ENCODE peak calls at places on chromosomes 13 and 19, in six cellular contexts. One of them, this sample, is unnamed.

GRCh38 chr19:17468302-17469091 is 1.8 kb upstream of the SLC27A1 start:
- DNase-seq in hepatocyte: no peak
- DNase-seq in H9: no peak
- DNase-seq in fibroblast of lung: peak
- DNase-seq in mammary epithelial cell: peak
- DNase-seq in neuronal stem cell: no peak
- DNase-seq in this sample: no peak

GRCh38 chr13:114007566-114007965 is 33.7 kb upstream of the C13orf46 start:
- DNase-seq in fibroblast of lung: no peak
- DNase-seq in neuronal stem cell: no peak
- DNase-seq in mammary epithelial cell: no peak
- DNase-seq in H9: no peak
- DNase-seq in hepatocyte: no peak
- DNase-seq in this sample: no peak

GRCh38 chr19:57813919-57814504 is 701 bp downstream of the ZNF552 start:
- DNase-seq in hepatocyte: peak
- DNase-seq in mammary epithelial cell: peak
- DNase-seq in H9: no peak
- DNase-seq in neuronal stem cell: no peak
- DNase-seq in fibroblast of lung: no peak
- DNase-seq in this sample: peak

GRCh38 chr13:113759525-113760137 is 605 bp downstream of the TMEM255B start:
- DNase-seq in neuronal stem cell: peak
- DNase-seq in mammary epithelial cell: peak
- DNase-seq in hepatocyte: no peak
- DNase-seq in H9: no peak
- DNase-seq in fibroblast of lung: no peak
- DNase-seq in this sample: peak

GRCh38 chr13:75368167-75368566 is 113.8 kb downstream of the TBC1D4 start:
- DNase-seq in mammary epithelial cell: peak
- DNase-seq in hepatocyte: peak
- DNase-seq in fibroblast of lung: peak
- DNase-seq in H9: no peak
- DNase-seq in neuronal stem cell: no peak
- DNase-seq in this sample: peak

GRCh38 chr13:21230516-21230915 is 54.1 kb downstream of the MRPL57 start:
- DNase-seq in neuronal stem cell: no peak
- DNase-seq in hepatocyte: no peak
- DNase-seq in H9: no peak
- DNase-seq in fibroblast of lung: no peak
- DNase-seq in mammary epithelial cell: no peak
- DNase-seq in this sample: no peak

GRCh38 chr13:37797606-37798005 is 72.0 kb downstream of the TRPC4 start:
- DNase-seq in fibroblast of lung: peak
- DNase-seq in H9: no peak
- DNase-seq in hepatocyte: no peak
- DNase-seq in neuronal stem cell: no peak
- DNase-seq in mammary epithelial cell: no peak
- DNase-seq in this sample: no peak

GRCh38 chr13:77919351-77920294 is 992 bp upstream of the EDNRB start:
- DNase-seq in fibroblast of lung: peak
- DNase-seq in mammary epithelial cell: no peak
- DNase-seq in neuronal stem cell: peak
- DNase-seq in hepatocyte: peak
- DNase-seq in H9: peak
- DNase-seq in this sample: no peak

GRCh38 chr13:98200211-98200878 is 23.3 kb upstream of the RNF113B start:
- DNase-seq in fibroblast of lung: no peak
- DNase-seq in hepatocyte: no peak
- DNase-seq in neuronal stem cell: no peak
- DNase-seq in mammary epithelial cell: no peak
- DNase-seq in H9: peak
- DNase-seq in this sample: no peak

GRCh38 chr19:55549500-55550320 is 4.4 kb upstream of the SBK3 start:
- DNase-seq in hepatocyte: peak
- DNase-seq in fibroblast of lung: peak
- DNase-seq in mammary epithelial cell: peak
- DNase-seq in H9: peak
- DNase-seq in neuronal stem cell: peak
- DNase-seq in this sample: peak

GRCh38 chr19:46000497-46001246 is 5.4 kb downstream of the CCDC61 start:
- DNase-seq in hepatocyte: peak
- DNase-seq in neuronal stem cell: peak
- DNase-seq in H9: peak
- DNase-seq in fibroblast of lung: no peak
- DNase-seq in mammary epithelial cell: no peak
- DNase-seq in this sample: no peak

GRCh38 chr19:11658954-11659353 is 61.7 kb downstream of the ZNF627 start:
- DNase-seq in mammary epithelial cell: no peak
- DNase-seq in hepatocyte: no peak
- DNase-seq in neuronal stem cell: no peak
- DNase-seq in fibroblast of lung: no peak
- DNase-seq in H9: no peak
- DNase-seq in this sample: no peak

GRCh38 chr19:29410974-29411615 is 114.7 kb upstream of the VSTM2B start:
- DNase-seq in mammary epithelial cell: no peak
- DNase-seq in fibroblast of lung: no peak
- DNase-seq in H9: no peak
- DNase-seq in hepatocyte: no peak
- DNase-seq in neuronal stem cell: no peak
- DNase-seq in this sample: no peak

GRCh38 chr19:8137425-8137824 is 12.0 kb downstream of the FBN3 start:
- DNase-seq in hepatocyte: no peak
- DNase-seq in H9: no peak
- DNase-seq in fibroblast of lung: no peak
- DNase-seq in neuronal stem cell: no peak
- DNase-seq in mammary epithelial cell: no peak
- DNase-seq in this sample: no peak

GRCh38 chr19:38900816-38901215 is 1.0 kb downstream of the NFKBIB start:
- DNase-seq in mammary epithelial cell: no peak
- DNase-seq in neuronal stem cell: no peak
- DNase-seq in H9: no peak
- DNase-seq in fibroblast of lung: no peak
- DNase-seq in hepatocyte: no peak
- DNase-seq in this sample: no peak

GRCh38 chr13:56755181-56755580 is 385.5 kb upstream of the PRR20A start:
- DNase-seq in neuronal stem cell: no peak
- DNase-seq in mammary epithelial cell: no peak
- DNase-seq in hepatocyte: peak
- DNase-seq in fibroblast of lung: no peak
- DNase-seq in H9: no peak
- DNase-seq in this sample: peak

GRCh38 chr19:23996549-23996948 is 81.9 kb downstream of the ZNF726 start:
- DNase-seq in neuronal stem cell: no peak
- DNase-seq in H9: peak
- DNase-seq in hepatocyte: no peak
- DNase-seq in mammary epithelial cell: no peak
- DNase-seq in fibroblast of lung: no peak
- DNase-seq in this sample: peak

GRCh38 chr19:2032296-2032941 is 16.9 kb upstream of the BTBD2 start:
- DNase-seq in hepatocyte: peak
- DNase-seq in neuronal stem cell: no peak
- DNase-seq in mammary epithelial cell: peak
- DNase-seq in H9: peak
- DNase-seq in fibroblast of lung: peak
- DNase-seq in this sample: peak

GRCh38 chr19:2952953-2953481 is 8.2 kb upstream of the ZNF77 start:
- DNase-seq in fibroblast of lung: peak
- DNase-seq in mammary epithelial cell: peak
- DNase-seq in neuronal stem cell: no peak
- DNase-seq in H9: no peak
- DNase-seq in hepatocyte: peak
- DNase-seq in this sample: peak

GRCh38 chr13:26477681-26478080 is 79.8 kb upstream of the WASF3 start:
- DNase-seq in hepatocyte: no peak
- DNase-seq in fibroblast of lung: no peak
- DNase-seq in mammary epithelial cell: no peak
- DNase-seq in H9: no peak
- DNase-seq in neuronal stem cell: no peak
- DNase-seq in this sample: no peak

GRCh38 chr19:16739546-16739945 is 19.9 kb downstream of the NWD1 start:
- DNase-seq in H9: peak
- DNase-seq in mammary epithelial cell: no peak
- DNase-seq in neuronal stem cell: no peak
- DNase-seq in fibroblast of lung: no peak
- DNase-seq in hepatocyte: no peak
- DNase-seq in this sample: no peak

GRCh38 chr13:50127017-50127725 is 111.9 kb downstream of the KCNRG start:
- DNase-seq in hepatocyte: peak
- DNase-seq in fibroblast of lung: peak
- DNase-seq in mammary epithelial cell: no peak
- DNase-seq in neuronal stem cell: peak
- DNase-seq in H9: peak
- DNase-seq in this sample: no peak

GRCh38 chr19:14632286-14632685 is 42.4 kb downstream of the ADGRE3 start:
- DNase-seq in hepatocyte: no peak
- DNase-seq in neuronal stem cell: no peak
- DNase-seq in fibroblast of lung: no peak
- DNase-seq in mammary epithelial cell: peak
- DNase-seq in H9: peak
- DNase-seq in this sample: peak

GRCh38 chr13:40187324-40187795 is 479.1 kb downstream of the FOXO1 start:
- DNase-seq in neuronal stem cell: no peak
- DNase-seq in fibroblast of lung: no peak
- DNase-seq in mammary epithelial cell: no peak
- DNase-seq in hepatocyte: no peak
- DNase-seq in H9: peak
- DNase-seq in this sample: no peak

GRCh38 chr13:35996360-35996759 is 134.8 kb downstream of the DCLK1 start:
- DNase-seq in H9: no peak
- DNase-seq in mammary epithelial cell: no peak
- DNase-seq in neuronal stem cell: no peak
- DNase-seq in hepatocyte: no peak
- DNase-seq in fibroblast of lung: no peak
- DNase-seq in this sample: no peak

GRCh38 chr13:44281252-44282000 is 92.2 kb upstream of the SERP2 start:
- DNase-seq in hepatocyte: no peak
- DNase-seq in fibroblast of lung: peak
- DNase-seq in H9: no peak
- DNase-seq in neuronal stem cell: no peak
- DNase-seq in mammary epithelial cell: no peak
- DNase-seq in this sample: no peak

GRCh38 chr13:44280461-44280860 is 93.2 kb upstream of the SERP2 start:
- DNase-seq in mammary epithelial cell: peak
- DNase-seq in neuronal stem cell: no peak
- DNase-seq in fibroblast of lung: peak
- DNase-seq in H9: no peak
- DNase-seq in hepatocyte: no peak
- DNase-seq in this sample: peak

GRCh38 chr13:44277459-44277858 is 96.2 kb upstream of the SERP2 start:
- DNase-seq in neuronal stem cell: no peak
- DNase-seq in hepatocyte: no peak
- DNase-seq in mammary epithelial cell: no peak
- DNase-seq in H9: no peak
- DNase-seq in fibroblast of lung: no peak
- DNase-seq in this sample: no peak

GRCh38 chr13:44276061-44276460 is 97.6 kb upstream of the SERP2 start:
- DNase-seq in mammary epithelial cell: no peak
- DNase-seq in H9: no peak
- DNase-seq in hepatocyte: no peak
- DNase-seq in fibroblast of lung: no peak
- DNase-seq in neuronal stem cell: no peak
- DNase-seq in this sample: no peak

GRCh38 chr13:44278164-44278563 is 95.5 kb upstream of the SERP2 start:
- DNase-seq in H9: no peak
- DNase-seq in mammary epithelial cell: no peak
- DNase-seq in hepatocyte: no peak
- DNase-seq in neuronal stem cell: no peak
- DNase-seq in fibroblast of lung: no peak
- DNase-seq in this sample: no peak
- H2AFZ ChIP-seq in H9: no peak
- H2AFZ ChIP-seq in mammary epithelial cell: no peak
- H2AFZ ChIP-seq in hepatocyte: no peak
- H2AFZ ChIP-seq in neuronal stem cell: peak
- H2AFZ ChIP-seq in fibroblast of lung: peak
- H2AFZ ChIP-seq in this sample: peak

GRCh38 chr13:86986448-86986847 is 684.7 kb upstream of the SLITRK5 start:
- DNase-seq in hepatocyte: no peak
- DNase-seq in H9: no peak
- DNase-seq in mammary epithelial cell: no peak
- DNase-seq in fibroblast of lung: peak
- DNase-seq in neuronal stem cell: peak
- DNase-seq in this sample: no peak
- H2AFZ ChIP-seq in hepatocyte: peak
- H2AFZ ChIP-seq in H9: peak
- H2AFZ ChIP-seq in mammary epithelial cell: no peak
- H2AFZ ChIP-seq in fibroblast of lung: peak
- H2AFZ ChIP-seq in neuronal stem cell: peak
- H2AFZ ChIP-seq in this sample: no peak

DNA sequence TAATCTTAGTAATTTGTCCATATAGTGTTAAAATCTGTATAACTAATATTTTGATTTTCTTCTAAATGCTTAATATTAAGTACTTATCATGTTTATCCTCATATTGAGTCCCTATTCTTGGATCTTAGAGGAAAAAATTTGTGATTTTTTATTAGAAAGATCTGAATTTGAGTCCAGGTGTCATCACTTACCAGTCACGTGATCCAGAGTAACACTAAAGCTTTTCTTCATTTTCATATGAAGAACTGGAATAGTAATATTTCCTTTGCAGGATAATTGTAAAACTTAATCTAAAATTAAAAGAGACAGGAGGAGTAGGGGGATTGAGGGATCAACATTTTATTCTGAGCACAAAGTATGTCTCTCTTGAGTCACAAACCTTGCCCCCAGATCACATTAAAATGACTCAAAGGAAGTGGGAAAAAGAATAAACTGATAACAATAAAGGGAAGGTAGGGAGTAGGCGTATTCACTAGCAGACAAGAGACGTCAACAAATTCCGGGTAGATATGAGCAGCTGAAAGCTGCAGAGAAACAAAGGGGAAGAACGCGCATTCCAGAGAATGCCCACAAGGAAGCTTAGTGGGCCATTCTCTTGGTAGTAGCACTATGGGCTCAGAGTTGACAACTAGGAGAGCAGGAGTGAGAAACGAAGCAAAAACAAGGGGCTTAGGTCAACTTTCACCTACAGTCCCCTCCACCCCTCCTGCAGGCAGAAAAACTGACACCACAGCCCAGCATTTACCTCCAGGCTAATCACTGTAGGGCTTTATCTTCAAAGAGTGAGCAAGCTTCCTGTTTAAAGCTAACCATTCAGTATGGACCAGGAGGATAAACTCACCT is 123.1 kb downstream of the SPRY2 start:
- DNase-seq in fibroblast of lung: peak
- DNase-seq in H9: peak
- DNase-seq in neuronal stem cell: peak
- DNase-seq in hepatocyte: no peak
- DNase-seq in mammary epithelial cell: no peak
- DNase-seq in this sample: peak
- H2AFZ ChIP-seq in fibroblast of lung: no peak
- H2AFZ ChIP-seq in H9: peak
- H2AFZ ChIP-seq in neuronal stem cell: peak
- H2AFZ ChIP-seq in hepatocyte: peak
- H2AFZ ChIP-seq in mammary epithelial cell: no peak
- H2AFZ ChIP-seq in this sample: peak

DNA sequence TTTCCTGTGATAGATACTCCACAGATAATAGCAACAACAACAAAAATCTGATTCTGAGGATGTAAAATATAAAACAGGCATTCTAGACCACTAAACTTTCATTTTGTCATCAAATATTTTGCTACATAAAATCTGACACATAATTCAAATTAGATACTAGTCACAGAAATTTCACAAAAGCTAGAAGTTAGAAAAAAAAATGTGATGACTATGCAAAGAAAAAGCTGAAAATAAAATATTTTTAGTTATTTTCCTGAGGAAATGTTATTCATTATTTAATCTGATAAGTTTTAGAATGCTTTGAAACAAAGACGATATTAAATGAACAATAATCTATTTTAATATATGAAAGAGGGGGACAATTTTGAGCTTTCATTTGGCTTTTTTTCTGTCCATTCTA is 357.2 kb downstream of the SLITRK6 start:
- DNase-seq in neuronal stem cell: no peak
- DNase-seq in fibroblast of lung: no peak
- DNase-seq in mammary epithelial cell: no peak
- DNase-seq in H9: no peak
- DNase-seq in hepatocyte: no peak
- DNase-seq in this sample: no peak
- H2AFZ ChIP-seq in neuronal stem cell: no peak
- H2AFZ ChIP-seq in fibroblast of lung: no peak
- H2AFZ ChIP-seq in mammary epithelial cell: no peak
- H2AFZ ChIP-seq in H9: no peak
- H2AFZ ChIP-seq in hepatocyte: no peak
- H2AFZ ChIP-seq in this sample: no peak

This sample was measured in PC-3.